ENCODE peak calls at places on chromosomes 2 and 18, in ten cellular contexts. O is endothelial cell of umbilical vein, B is heart left ventricle, E is IMR-90, C is prostate gland, P is adrenal gland, W is body of pancreas, G is A549, D is HCT116, S is Peyer's patch. V is an unnamed sample.
A peak's percentile ranks its signal among the peaks of the same experiment; 100 is the strongest.

GRCh38 chr2:26283606-26284005 is 38.9 kb downstream of the HADHB start:
- DNase-seq in G (no peak), D (no peak), P (no peak), B (no peak), S (no peak), E (no peak), W (no peak), C (no peak), O (no peak), V (no peak)

GRCh38 chr2:99659874-99660273 is 170.1 kb upstream of the REV1 start:
- DNase-seq in D (no peak), W (no peak), C (no peak), O (no peak), B (no peak), E (peak; percentile 48), P (no peak), G (no peak), S (no peak), V (no peak)

GRCh38 chr18:23867011-23867410 is 147.5 kb upstream of the TTC39C start:
- DNase-seq in D (no peak), W (no peak), E (no peak), P (no peak), S (no peak), G (no peak), C (no peak), B (no peak), O (no peak), V (no peak)

GRCh38 chr2:232332940-232333259 is 45.7 kb upstream of the ALPP start:
- DNase-seq in O (no peak), G (no peak), D (no peak), E (no peak), B (peak; percentile 40), P (no peak), C (no peak), S (no peak), W (peak; percentile 3), V (no peak)

GRCh38 chr2:196077821-196078220 is 9.2 kb upstream of the DNAH7 start:
- DNase-seq in E (peak; percentile 49), S (no peak), B (no peak), G (no peak), P (no peak), D (no peak), C (no peak), W (no peak), O (no peak), V (no peak)

GRCh38 chr2:177712462-177712861 is 319.9 kb downstream of the AGPS start:
- DNase-seq in S (no peak), D (no peak), O (no peak), P (no peak), G (no peak), E (no peak), C (no peak), W (no peak), B (no peak), V (no peak)

GRCh38 chr2:151049746-151050145 is 211.9 kb downstream of the RBM43 start:
- DNase-seq in S (no peak), O (peak; percentile 13), C (no peak), E (peak; percentile 69), B (no peak), W (no peak), D (no peak), P (no peak), G (peak; percentile 5), V (no peak)

GRCh38 chr18:42233908-42234307 is 278.9 kb downstream of the PIK3C3 start:
- DNase-seq in W (no peak), E (no peak), G (no peak), S (no peak), P (no peak), C (no peak), D (no peak), O (no peak), B (no peak), V (no peak)

GRCh38 chr2:43637030-43637803 is at the start of gene PLEKHH2:
- DNase-seq in C (peak; percentile 91), D (peak; percentile 71), E (peak; percentile 83), W (peak; percentile 92), S (peak; percentile 90), P (peak; percentile 95), B (peak; percentile 92), G (peak; percentile 91), O (peak; percentile 84), V (peak; percentile 88)

GRCh38 chr2:240298803-240299709 is 136.4 kb upstream of the GPC1 start:
- DNase-seq in E (no peak), B (no peak), S (no peak), D (no peak), C (no peak), W (no peak), P (no peak), G (no peak), O (no peak), V (no peak)

GRCh38 chr2:120874401-120874821 is 138.7 kb downstream of the GLI2 start:
- DNase-seq in W (no peak), C (no peak), B (peak; percentile 58), D (no peak), G (no peak), E (no peak), P (no peak), O (no peak), S (no peak), V (no peak)

GRCh38 chr2:238847841-238848565 is at the start of gene TWIST2:
- DNase-seq in E (peak; percentile 91), W (peak; percentile 34), G (peak; percentile 80), B (peak; percentile 83), O (peak; percentile 50), P (peak; percentile 61), D (no peak), C (peak; percentile 73), S (peak; percentile 64), V (peak; percentile 80)
- TF ChIP-seq POLR2A in E (peak; percentile 79), W (no peak), G (peak; percentile 5), B (no peak), O (no peak), P (peak; percentile 22), D (no peak), C (no peak), S (no peak), V (peak; percentile 37)

GRCh38 chr2:110858135-110858737 is 125.9 kb downstream of the ACOXL start:
- DNase-seq in E (no peak), B (no peak), G (no peak), D (no peak), P (no peak), W (no peak), O (no peak), S (no peak), C (no peak), V (no peak)
- TF ChIP-seq POLR2A in E (no peak), B (no peak), G (no peak), D (no peak), P (no peak), W (no peak), O (no peak), S (peak; percentile 26), C (no peak), V (no peak)

DNA sequence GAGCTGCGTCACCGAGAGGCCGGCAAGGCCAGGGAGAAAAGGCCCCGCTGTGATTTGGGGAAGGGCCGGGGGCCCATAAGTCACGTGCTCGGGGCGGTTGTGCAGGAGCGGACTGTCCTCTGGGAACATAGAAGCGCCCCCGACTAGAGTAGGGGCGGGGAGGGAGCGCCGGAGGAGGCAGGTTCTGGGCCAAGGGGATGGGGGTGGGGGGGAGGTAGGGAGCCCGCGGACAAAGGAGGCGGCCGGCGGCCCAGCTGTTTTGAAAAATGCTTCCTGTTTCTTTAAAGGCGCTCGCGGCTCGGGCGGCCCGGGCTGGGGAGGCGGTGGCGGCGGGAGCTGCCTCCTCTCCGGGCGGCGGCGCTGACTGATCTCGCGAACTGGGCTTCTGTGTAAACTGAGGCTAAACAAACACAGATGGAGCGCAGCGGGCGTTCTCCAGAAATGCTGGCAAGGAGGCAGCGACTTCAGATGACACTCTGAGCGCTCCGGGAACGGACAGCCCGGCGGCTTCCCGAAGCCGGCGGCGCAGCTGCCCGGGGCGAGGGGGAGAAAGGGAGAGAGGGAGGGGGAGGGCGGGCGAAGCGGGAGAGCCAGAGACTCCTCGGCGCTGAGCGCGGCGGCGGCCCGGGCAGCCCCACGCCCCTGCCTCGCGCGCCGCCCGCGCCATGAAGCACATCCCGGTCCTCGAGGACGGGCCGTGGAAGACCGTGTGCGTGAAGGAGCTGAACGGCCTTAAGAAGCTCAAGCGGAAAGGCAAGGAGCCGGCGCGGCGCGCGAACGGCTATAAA is at the start of gene ATOH8:
- DNase-seq in B (peak; percentile 89), E (peak; percentile 67), P (peak; percentile 54), C (peak; percentile 72), S (peak; percentile 74), O (peak; percentile 61), D (no peak), W (peak; percentile 62), G (peak; percentile 77), V (no peak)
- TF ChIP-seq POLR2A in B (no peak), E (peak; percentile 56), P (no peak), C (peak; percentile 20), S (no peak), O (no peak), D (no peak), W (peak; percentile 20), G (no peak), V (no peak)

GRCh38 chr2:230713331-230714121 is 884 bp downstream of the CAB39 start:
- DNase-seq in S (peak; percentile 77), D (no peak), W (peak; percentile 68), C (no peak), B (peak; percentile 77), O (peak; percentile 11), P (peak; percentile 43), G (peak; percentile 16), E (no peak), V (peak; percentile 42)

GRCh38 chr2:230714122-230714453 is 1.4 kb downstream of the CAB39 start:
- DNase-seq in D (no peak), S (no peak), B (no peak), G (peak; percentile 24), E (peak; percentile 84), P (peak; percentile 28), W (no peak), O (peak; percentile 83), C (no peak), V (peak; percentile 58)

GRCh38 chr2:230711224-230711623 is 1.4 kb upstream of the CAB39 start:
- DNase-seq in S (no peak), P (peak; percentile 24), D (no peak), C (no peak), E (no peak), G (no peak), W (no peak), B (no peak), O (no peak), V (no peak)

GRCh38 chr2:230715201-230715600 is 2.6 kb downstream of the CAB39 start:
- DNase-seq in B (no peak), W (no peak), S (no peak), O (peak; percentile 60), E (peak; percentile 52), C (no peak), D (no peak), P (no peak), G (no peak), V (no peak)

DNA sequence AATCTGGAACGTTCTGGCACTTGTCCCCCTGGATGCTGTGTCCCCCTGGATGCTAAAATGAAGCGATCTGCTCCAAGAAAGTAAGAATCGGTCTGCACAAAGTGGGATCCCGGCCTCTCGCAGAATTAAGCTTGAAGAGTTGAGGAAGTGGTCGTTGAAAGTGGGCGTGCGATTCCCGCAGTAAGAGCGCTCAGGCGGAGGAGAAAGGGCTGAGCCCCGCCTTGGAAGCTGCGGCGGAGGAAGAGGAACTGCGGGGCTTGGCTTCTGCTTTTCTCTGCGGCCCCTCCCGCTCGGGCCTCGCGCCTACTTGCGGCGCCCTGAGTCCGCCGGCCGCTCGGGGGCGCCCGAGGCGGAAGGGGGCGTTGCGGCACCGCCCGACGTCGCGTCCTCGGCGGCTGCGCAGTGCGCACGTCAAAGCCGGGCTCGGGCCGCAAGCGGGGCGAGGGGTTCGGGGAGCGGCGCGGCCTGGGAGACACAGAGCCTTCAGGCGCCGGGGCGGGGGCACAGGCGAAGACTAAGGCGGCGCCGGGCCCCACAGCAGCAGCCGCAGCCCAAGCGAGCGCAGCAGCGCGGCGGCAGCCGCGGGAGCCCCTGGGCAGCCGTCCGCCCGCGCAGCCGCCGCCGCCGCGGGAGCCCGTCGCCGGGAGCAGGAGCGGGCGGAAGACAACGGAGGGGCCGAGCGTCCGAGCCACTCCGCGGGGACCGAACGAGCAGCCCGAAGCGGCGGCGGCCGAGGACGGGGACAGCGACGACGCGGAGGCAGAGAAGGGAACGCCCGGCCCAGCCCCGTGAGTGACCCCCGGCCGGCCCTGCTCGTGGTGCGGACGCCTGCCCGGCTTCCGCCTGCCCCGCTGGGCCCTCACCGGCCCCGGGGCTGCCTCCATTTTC is at the start of gene CAB39:
- DNase-seq in D (peak; percentile 69), E (peak; percentile 86), S (peak; percentile 91), G (peak; percentile 86), C (peak; percentile 83), P (peak; percentile 84), O (peak; percentile 90), B (peak; percentile 94), W (peak; percentile 87), V (peak; percentile 80)
- TF ChIP-seq POLR2A in D (peak; percentile 50), E (peak; percentile 87), S (peak; percentile 94), G (peak; percentile 58), C (peak; percentile 86), P (peak; percentile 69), O (peak; percentile 71), B (no peak), W (peak; percentile 65), V (peak; percentile 75)